ENCODE peak calls at places on chromosomes 1 and 21, in ten cellular contexts. H is AG04449; X is Jurkat, Clone E6-1; J is Karpas-422; W is fibroblast of the aortic adventitia; P is CD8-positive, alpha-beta memory T cell; U is choroid plexus epithelial cell; R is AG10803; G is GM23338; O is mammary epithelial cell. V is an unnamed sample.

GRCh38 chr1:44326066-44326701 is 28.9 kb downstream of the ERI3 start:
- DNase-seq in R (peak), O (no peak), P (no peak), W (peak), X (no peak), H (no peak), J (no peak), G (no peak), U (no peak), V (no peak)

GRCh38 chr21:17089121-17089520 is 423.7 kb upstream of the CXADR start:
- DNase-seq in P (no peak), U (no peak), W (no peak), G (no peak), O (no peak), R (no peak), X (no peak), J (no peak), H (no peak), V (no peak)

GRCh38 chr21:32140212-32141008 is 138.4 kb downstream of the MIS18A start:
- DNase-seq in X (no peak), J (no peak), O (no peak), U (no peak), P (no peak), G (no peak), R (peak), W (no peak), H (no peak), V (no peak)

GRCh38 chr1:44730741-44731512 is at the start of gene RNU5D-1:
- DNase-seq in H (peak), J (peak), R (peak), P (peak), G (peak), X (peak), W (peak), O (peak), U (peak), V (peak)

GRCh38 chr1:93829061-93829460 is 49.9 kb downstream of the DNTTIP2 start:
- DNase-seq in G (peak), X (no peak), O (no peak), W (no peak), J (no peak), P (no peak), U (no peak), H (no peak), R (no peak), V (no peak)

GRCh38 chr1:89545264-89546038 is 20.8 kb downstream of the LRRC8B start:
- DNase-seq in X (no peak), U (peak), G (no peak), H (no peak), R (no peak), O (peak), P (no peak), W (no peak), J (no peak), V (no peak)

GRCh38 chr1:28983509-28984310 is 69.3 kb downstream of the EPB41 start:
- DNase-seq in X (no peak), H (no peak), P (peak), R (no peak), J (no peak), O (no peak), U (no peak), G (peak), W (no peak), V (peak)

GRCh38 chr1:232921416-232921815 is 29.0 kb upstream of the NTPCR start:
- DNase-seq in U (no peak), X (no peak), W (peak), G (no peak), J (no peak), O (no peak), P (no peak), R (peak), H (no peak), V (no peak)

GRCh38 chr1:230507671-230508407 is 81.7 kb upstream of the PGBD5 start:
- DNase-seq in U (no peak), W (peak), H (no peak), O (peak), P (no peak), X (peak), J (no peak), R (peak), G (no peak), V (no peak)

GRCh38 chr1:214102907-214103306 is 115.1 kb downstream of the PROX1 start:
- DNase-seq in H (no peak), P (no peak), X (no peak), O (peak), U (peak), W (peak), G (no peak), J (no peak), R (peak), V (no peak)

GRCh38 chr21:15289896-15290841 is 225.4 kb upstream of the NRIP1 start:
- DNase-seq in P (no peak), R (peak), W (no peak), U (no peak), O (no peak), G (peak), J (no peak), H (no peak), X (no peak), V (peak)

GRCh38 chr1:3186526-3186921 is 117.5 kb downstream of the PRDM16 start:
- DNase-seq in H (no peak), U (peak), R (peak), J (no peak), W (peak), O (no peak), G (peak), P (no peak), X (no peak), V (peak)

GRCh38 chr1:59298178-59298583 is 1.3 kb downstream of the FGGY start:
- DNase-seq in W (peak), P (no peak), G (no peak), U (no peak), J (no peak), X (no peak), R (no peak), H (no peak), O (no peak), V (no peak)

GRCh38 chr1:171245458-171246064 is 2.7 kb upstream of the FMO1 start:
- DNase-seq in X (peak), G (peak), U (peak), J (peak), R (peak), W (peak), P (no peak), O (peak), H (no peak), V (peak)

GRCh38 chr21:18142639-18143038 is 102.0 kb upstream of the CHODL start:
- DNase-seq in U (no peak), J (no peak), X (no peak), G (no peak), O (no peak), W (no peak), H (no peak), P (no peak), R (no peak), V (no peak)

GRCh38 chr1:168623003-168623828 is 46.8 kb downstream of the XCL1 start:
- DNase-seq in O (peak), J (no peak), P (no peak), U (peak), X (no peak), R (peak), H (no peak), W (peak), G (no peak), V (no peak)

GRCh38 chr21:26032263-26032662 is 138.3 kb downstream of the APP start:
- DNase-seq in O (no peak), H (no peak), P (no peak), W (no peak), R (no peak), U (peak), J (peak), G (no peak), X (no peak), V (no peak)

GRCh38 chr1:226568077-226568831 is 19.7 kb downstream of the STUM start:
- DNase-seq in R (peak), G (peak), H (no peak), W (peak), J (peak), P (no peak), U (no peak), X (no peak), O (no peak), V (peak)

GRCh38 chr21:16533692-16534407 is 804.1 kb downstream of the USP25 start:
- DNase-seq in P (no peak), W (no peak), X (no peak), U (no peak), J (no peak), R (no peak), G (no peak), O (no peak), H (no peak), V (no peak)

GRCh38 chr1:5976231-5976630 is 16.0 kb downstream of the NPHP4 start:
- DNase-seq in O (no peak), J (no peak), G (no peak), U (no peak), H (no peak), W (no peak), R (no peak), P (no peak), X (no peak), V (no peak)

GRCh38 chr1:230877139-230877923 is 9.0 kb upstream of the C1orf198 start:
- DNase-seq in W (peak), H (no peak), X (no peak), O (no peak), P (no peak), J (no peak), U (peak), G (no peak), R (peak), V (no peak)

GRCh38 chr1:19577001-19577400 is 67.1 kb upstream of the NBL1 start:
- DNase-seq in W (peak), H (no peak), X (no peak), J (no peak), R (peak), U (no peak), O (no peak), P (no peak), G (no peak), V (no peak)

GRCh38 chr1:98059616-98060015 is 138.8 kb upstream of the DPYD start:
- DNase-seq in J (no peak), H (no peak), U (no peak), P (no peak), R (no peak), X (no peak), O (no peak), W (no peak), G (no peak), V (no peak)

GRCh38 chr1:235601087-235601486 is 48.5 kb downstream of the GNG4 start:
- DNase-seq in H (no peak), W (peak), G (peak), R (no peak), U (peak), X (no peak), P (no peak), J (peak), O (no peak), V (peak)

GRCh38 chr21:29205988-29206387 is 75.5 kb downstream of the MAP3K7CL start:
- DNase-seq in P (no peak), H (no peak), R (no peak), X (no peak), O (no peak), G (no peak), U (no peak), J (no peak), W (no peak), V (no peak)

GRCh38 chr21:34807881-34808568 is 139.2 kb downstream of the CLIC6 start:
- DNase-seq in J (no peak), O (peak), R (peak), X (peak), G (no peak), H (peak), P (peak), W (peak), U (peak), V (no peak)

GRCh38 chr1:30749691-30750583 is 7.6 kb downstream of the LAPTM5 start:
- DNase-seq in X (peak), U (no peak), O (no peak), R (no peak), G (no peak), W (no peak), J (peak), P (peak), H (no peak), V (no peak)

GRCh38 chr1:32151319-32151787 is 28.1 kb upstream of the TXLNA start:
- DNase-seq in U (peak), X (no peak), R (peak), O (peak), W (peak), H (peak), G (no peak), P (no peak), J (no peak), V (no peak)

GRCh38 chr1:231040800-231041704 is 998 bp upstream of the FAM89A start:
- DNase-seq in G (peak), R (no peak), J (no peak), W (no peak), H (no peak), O (no peak), P (no peak), U (no peak), X (no peak), V (peak)

GRCh38 chr1:109669246-109669948 is 1.5 kb downstream of the GSTM2 start:
- DNase-seq in O (no peak), R (no peak), X (no peak), W (no peak), H (no peak), P (no peak), U (no peak), G (no peak), J (no peak), V (peak)

GRCh38 chr1:160619742-160620277 is 27.0 kb downstream of the SLAMF1 start:
- DNase-seq in J (no peak), X (no peak), O (no peak), G (no peak), W (no peak), H (no peak), P (no peak), U (no peak), R (no peak), V (no peak)

GRCh38 chr1:87117761-87118160 is 203.3 kb downstream of the HS2ST1 start:
- DNase-seq in R (peak), P (no peak), X (no peak), H (no peak), G (no peak), U (peak), J (no peak), O (no peak), W (peak), V (no peak)

GRCh38 chr1:218942421-218942820 is 231.3 kb upstream of the LYPLAL1 start:
- DNase-seq in U (no peak), P (no peak), O (no peak), R (peak), G (no peak), J (no peak), X (no peak), W (peak), H (no peak), V (no peak)

GRCh38 chr1:6591222-6591621 is 11.4 kb downstream of the ZBTB48 start:
- DNase-seq in J (no peak), H (no peak), R (no peak), W (no peak), G (no peak), P (no peak), U (no peak), O (no peak), X (no peak), V (no peak)

GRCh38 chr1:243454328-243454997 is 198.6 kb downstream of the SDCCAG8 start:
- DNase-seq in W (no peak), J (no peak), X (no peak), H (no peak), G (no peak), U (no peak), P (no peak), R (no peak), O (peak), V (no peak)

GRCh38 chr1:41515778-41516167 is 31.3 kb upstream of the EDN2 start:
- DNase-seq in R (no peak), P (no peak), J (no peak), U (no peak), W (no peak), O (no peak), G (no peak), X (no peak), H (no peak), V (no peak)
- H3K4me3 ChIP-seq in R (no peak), P (no peak), J (no peak), U (no peak), W (no peak), O (no peak), G (no peak), X (no peak), H (no peak), V (no peak)

DNA sequence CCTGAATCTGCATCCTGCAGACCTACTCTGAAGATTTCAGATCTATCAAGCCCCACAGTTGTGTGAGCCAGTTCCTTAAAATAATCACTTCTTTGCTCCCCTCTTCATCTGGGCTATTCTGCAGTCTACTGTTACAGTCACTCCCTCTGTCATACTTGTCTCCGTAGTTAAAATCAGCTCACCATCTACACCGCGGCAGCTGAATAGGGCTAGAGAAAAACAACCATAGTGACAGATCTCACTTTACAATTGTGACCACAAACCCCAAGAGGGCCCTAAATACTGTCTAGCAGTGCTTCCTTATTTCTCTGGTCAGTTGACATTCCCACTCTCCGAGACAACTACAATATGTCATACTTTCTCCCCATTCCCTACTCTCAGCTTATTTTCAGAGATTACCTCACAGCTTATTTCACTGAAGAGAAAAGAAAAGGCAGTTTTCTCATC is 12.9 kb downstream of the DESI2 start:
- DNase-seq in W (no peak), H (no peak), P (no peak), R (peak), O (no peak), J (peak), G (no peak), X (no peak), U (no peak), V (no peak)
- H3K4me3 ChIP-seq in W (no peak), H (no peak), P (no peak), R (no peak), O (no peak), J (peak), G (no peak), X (no peak), U (no peak), V (no peak)

GRCh38 chr1:201305815-201306214 is 22.5 kb downstream of the PKP1 start:
- DNase-seq in X (no peak), H (no peak), U (no peak), R (no peak), J (no peak), O (no peak), W (no peak), G (no peak), P (no peak), V (no peak)
- H3K4me3 ChIP-seq in X (no peak), H (no peak), U (no peak), R (no peak), J (no peak), O (no peak), W (no peak), G (no peak), P (no peak), V (no peak)

GRCh38 chr1:67749844-67750689 is 65.1 kb downstream of the GADD45A start:
- DNase-seq in P (no peak), J (no peak), W (peak), O (peak), X (no peak), H (peak), R (peak), G (peak), U (peak), V (no peak)
- H3K4me3 ChIP-seq in P (no peak), J (no peak), W (no peak), O (peak), X (no peak), H (peak), R (peak), G (peak), U (no peak), V (no peak)

GRCh38 chr1:150979723-150980056 is 2.4 kb upstream of the ANXA9 start:
- DNase-seq in J (no peak), O (no peak), W (no peak), X (no peak), H (no peak), G (no peak), U (no peak), R (no peak), P (no peak), V (no peak)
- H3K4me3 ChIP-seq in J (peak), O (no peak), W (no peak), X (no peak), H (no peak), G (no peak), U (no peak), R (no peak), P (no peak), V (no peak)

GRCh38 chr21:37224861-37225260 is 42.3 kb downstream of the VPS26C start:
- DNase-seq in P (no peak), W (no peak), O (no peak), R (no peak), G (no peak), J (no peak), H (no peak), U (no peak), X (no peak), V (no peak)
- H3K4me3 ChIP-seq in P (peak), W (no peak), O (no peak), R (no peak), G (no peak), J (no peak), H (no peak), U (no peak), X (peak), V (no peak)

GRCh38 chr1:67190410-67190809 is 24.2 kb downstream of the IL23R start:
- DNase-seq in R (no peak), P (no peak), J (no peak), U (no peak), X (no peak), O (no peak), H (no peak), W (no peak), G (no peak), V (no peak)
- H3K4me3 ChIP-seq in R (no peak), P (no peak), J (no peak), U (no peak), X (no peak), O (no peak), H (no peak), W (no peak), G (no peak), V (no peak)

V was measured in H7.